ENCODE peak calls at places on chromosomes 7 and 10, in ten cellular contexts. One of them, this sample, is unnamed.

GRCh38 chr7:77687100-77687746 is 9.0 kb upstream of the RSBN1L start:
- DNase-seq in fibroblast of the aortic adventitia: no peak
- DNase-seq in activated CD4-positive, CD25-positive, alpha-beta regulatory T cell treated with anti-CD3 and anti-CD28 coated beads, Interleukin-2, amount 50 U/mL, for 72 hours: no peak
- DNase-seq in small intestine: no peak
- DNase-seq in brain microvascular endothelial cell: peak; percentile 13
- DNase-seq in PC-9: no peak
- DNase-seq in memory B cell: no peak
- DNase-seq in fibroblast of villous mesenchyme: peak; percentile 82
- DNase-seq in activated CD8-positive, alpha-beta memory T cell treated with anti-CD3 and anti-CD28 coated beads, Interleukin-2, amount 50 U/mL, for 48 hours: no peak
- DNase-seq in CD8-positive, alpha-beta T cell: no peak
- DNase-seq in this sample: peak; percentile 15

GRCh38 chr10:116833986-116834760 is 15.1 kb upstream of the ENO4 start:
- DNase-seq in small intestine: no peak
- DNase-seq in activated CD4-positive, CD25-positive, alpha-beta regulatory T cell treated with anti-CD3 and anti-CD28 coated beads, Interleukin-2, amount 50 U/mL, for 72 hours: no peak
- DNase-seq in PC-9: no peak
- DNase-seq in activated CD8-positive, alpha-beta memory T cell treated with anti-CD3 and anti-CD28 coated beads, Interleukin-2, amount 50 U/mL, for 48 hours: no peak
- DNase-seq in fibroblast of the aortic adventitia: no peak
- DNase-seq in CD8-positive, alpha-beta T cell: no peak
- DNase-seq in brain microvascular endothelial cell: no peak
- DNase-seq in memory B cell: no peak
- DNase-seq in fibroblast of villous mesenchyme: no peak
- DNase-seq in this sample: no peak

GRCh38 chr10:17062493-17063487 is 66.8 kb downstream of the CUBN start:
- DNase-seq in CD8-positive, alpha-beta T cell: no peak
- DNase-seq in activated CD8-positive, alpha-beta memory T cell treated with anti-CD3 and anti-CD28 coated beads, Interleukin-2, amount 50 U/mL, for 48 hours: no peak
- DNase-seq in fibroblast of villous mesenchyme: peak; percentile 90
- DNase-seq in brain microvascular endothelial cell: peak; percentile 94
- DNase-seq in PC-9: peak; percentile 73
- DNase-seq in small intestine: no peak
- DNase-seq in fibroblast of the aortic adventitia: peak; percentile 89
- DNase-seq in memory B cell: no peak
- DNase-seq in activated CD4-positive, CD25-positive, alpha-beta regulatory T cell treated with anti-CD3 and anti-CD28 coated beads, Interleukin-2, amount 50 U/mL, for 72 hours: no peak
- DNase-seq in this sample: no peak

GRCh38 chr10:131963811-131964210 is 17.9 kb downstream of the BNIP3 start:
- DNase-seq in activated CD4-positive, CD25-positive, alpha-beta regulatory T cell treated with anti-CD3 and anti-CD28 coated beads, Interleukin-2, amount 50 U/mL, for 72 hours: no peak
- DNase-seq in small intestine: no peak
- DNase-seq in fibroblast of villous mesenchyme: no peak
- DNase-seq in memory B cell: no peak
- DNase-seq in CD8-positive, alpha-beta T cell: no peak
- DNase-seq in activated CD8-positive, alpha-beta memory T cell treated with anti-CD3 and anti-CD28 coated beads, Interleukin-2, amount 50 U/mL, for 48 hours: no peak
- DNase-seq in brain microvascular endothelial cell: no peak
- DNase-seq in PC-9: no peak
- DNase-seq in fibroblast of the aortic adventitia: no peak
- DNase-seq in this sample: no peak

GRCh38 chr7:75056476-75056875 is 17.1 kb downstream of the RCC1L start:
- DNase-seq in PC-9: no peak
- DNase-seq in fibroblast of the aortic adventitia: peak; percentile 94
- DNase-seq in activated CD4-positive, CD25-positive, alpha-beta regulatory T cell treated with anti-CD3 and anti-CD28 coated beads, Interleukin-2, amount 50 U/mL, for 72 hours: no peak
- DNase-seq in brain microvascular endothelial cell: peak; percentile 37
- DNase-seq in small intestine: no peak
- DNase-seq in fibroblast of villous mesenchyme: peak; percentile 77
- DNase-seq in CD8-positive, alpha-beta T cell: no peak
- DNase-seq in memory B cell: no peak
- DNase-seq in activated CD8-positive, alpha-beta memory T cell treated with anti-CD3 and anti-CD28 coated beads, Interleukin-2, amount 50 U/mL, for 48 hours: no peak
- DNase-seq in this sample: no peak

GRCh38 chr10:69449841-69450240 is 1.4 kb upstream of the TSPAN15 start:
- DNase-seq in PC-9: peak; percentile 68
- DNase-seq in fibroblast of villous mesenchyme: peak; percentile 89
- DNase-seq in fibroblast of the aortic adventitia: peak; percentile 16
- DNase-seq in memory B cell: no peak
- DNase-seq in small intestine: peak; percentile 83
- DNase-seq in activated CD8-positive, alpha-beta memory T cell treated with anti-CD3 and anti-CD28 coated beads, Interleukin-2, amount 50 U/mL, for 48 hours: peak; percentile 61
- DNase-seq in CD8-positive, alpha-beta T cell: peak; percentile 42
- DNase-seq in activated CD4-positive, CD25-positive, alpha-beta regulatory T cell treated with anti-CD3 and anti-CD28 coated beads, Interleukin-2, amount 50 U/mL, for 72 hours: no peak
- DNase-seq in brain microvascular endothelial cell: peak; percentile 43
- DNase-seq in this sample: peak; percentile 86

GRCh38 chr10:3068968-3069737 is 1.8 kb downstream of the PFKP start:
- DNase-seq in fibroblast of the aortic adventitia: no peak
- DNase-seq in CD8-positive, alpha-beta T cell: no peak
- DNase-seq in activated CD4-positive, CD25-positive, alpha-beta regulatory T cell treated with anti-CD3 and anti-CD28 coated beads, Interleukin-2, amount 50 U/mL, for 72 hours: peak; percentile 45
- DNase-seq in memory B cell: no peak
- DNase-seq in activated CD8-positive, alpha-beta memory T cell treated with anti-CD3 and anti-CD28 coated beads, Interleukin-2, amount 50 U/mL, for 48 hours: peak; percentile 73
- DNase-seq in PC-9: no peak
- DNase-seq in small intestine: peak; percentile 45
- DNase-seq in fibroblast of villous mesenchyme: no peak
- DNase-seq in brain microvascular endothelial cell: no peak
- DNase-seq in this sample: peak; percentile 38

GRCh38 chr10:4512557-4513286 is 313.3 kb upstream of the AKR1E2 start:
- DNase-seq in small intestine: peak; percentile 56
- DNase-seq in activated CD8-positive, alpha-beta memory T cell treated with anti-CD3 and anti-CD28 coated beads, Interleukin-2, amount 50 U/mL, for 48 hours: no peak
- DNase-seq in activated CD4-positive, CD25-positive, alpha-beta regulatory T cell treated with anti-CD3 and anti-CD28 coated beads, Interleukin-2, amount 50 U/mL, for 72 hours: no peak
- DNase-seq in brain microvascular endothelial cell: peak; percentile 53
- DNase-seq in memory B cell: no peak
- DNase-seq in PC-9: peak; percentile 3
- DNase-seq in CD8-positive, alpha-beta T cell: no peak
- DNase-seq in fibroblast of villous mesenchyme: peak; percentile 77
- DNase-seq in fibroblast of the aortic adventitia: peak; percentile 75
- DNase-seq in this sample: peak; percentile 39

GRCh38 chr10:15238553-15239335 is 70.3 kb upstream of the NMT2 start:
- DNase-seq in fibroblast of villous mesenchyme: no peak
- DNase-seq in activated CD4-positive, CD25-positive, alpha-beta regulatory T cell treated with anti-CD3 and anti-CD28 coated beads, Interleukin-2, amount 50 U/mL, for 72 hours: no peak
- DNase-seq in small intestine: no peak
- DNase-seq in brain microvascular endothelial cell: peak; percentile 67
- DNase-seq in fibroblast of the aortic adventitia: peak; percentile 11
- DNase-seq in CD8-positive, alpha-beta T cell: no peak
- DNase-seq in PC-9: no peak
- DNase-seq in memory B cell: no peak
- DNase-seq in activated CD8-positive, alpha-beta memory T cell treated with anti-CD3 and anti-CD28 coated beads, Interleukin-2, amount 50 U/mL, for 48 hours: no peak
- DNase-seq in this sample: no peak

GRCh38 chr10:130193493-130194193 is 57.5 kb downstream of the GLRX3 start:
- DNase-seq in activated CD8-positive, alpha-beta memory T cell treated with anti-CD3 and anti-CD28 coated beads, Interleukin-2, amount 50 U/mL, for 48 hours: no peak
- DNase-seq in memory B cell: no peak
- DNase-seq in CD8-positive, alpha-beta T cell: no peak
- DNase-seq in small intestine: no peak
- DNase-seq in PC-9: no peak
- DNase-seq in fibroblast of villous mesenchyme: no peak
- DNase-seq in brain microvascular endothelial cell: no peak
- DNase-seq in fibroblast of the aortic adventitia: no peak
- DNase-seq in activated CD4-positive, CD25-positive, alpha-beta regulatory T cell treated with anti-CD3 and anti-CD28 coated beads, Interleukin-2, amount 50 U/mL, for 72 hours: no peak
- DNase-seq in this sample: no peak

GRCh38 chr7:16918288-16918895 is 36.6 kb upstream of the AGR3 start:
- DNase-seq in CD8-positive, alpha-beta T cell: no peak
- DNase-seq in brain microvascular endothelial cell: no peak
- DNase-seq in PC-9: no peak
- DNase-seq in activated CD8-positive, alpha-beta memory T cell treated with anti-CD3 and anti-CD28 coated beads, Interleukin-2, amount 50 U/mL, for 48 hours: no peak
- DNase-seq in fibroblast of villous mesenchyme: peak; percentile 66
- DNase-seq in small intestine: peak; percentile 53
- DNase-seq in fibroblast of the aortic adventitia: peak; percentile 71
- DNase-seq in memory B cell: no peak
- DNase-seq in activated CD4-positive, CD25-positive, alpha-beta regulatory T cell treated with anti-CD3 and anti-CD28 coated beads, Interleukin-2, amount 50 U/mL, for 72 hours: no peak
- DNase-seq in this sample: peak; percentile 63

GRCh38 chr7:151727579-151728285 is 149.2 kb downstream of the PRKAG2 start:
- DNase-seq in small intestine: peak; percentile 54
- DNase-seq in activated CD4-positive, CD25-positive, alpha-beta regulatory T cell treated with anti-CD3 and anti-CD28 coated beads, Interleukin-2, amount 50 U/mL, for 72 hours: peak; percentile 39
- DNase-seq in memory B cell: no peak
- DNase-seq in fibroblast of villous mesenchyme: peak; percentile 92
- DNase-seq in activated CD8-positive, alpha-beta memory T cell treated with anti-CD3 and anti-CD28 coated beads, Interleukin-2, amount 50 U/mL, for 48 hours: peak; percentile 72
- DNase-seq in fibroblast of the aortic adventitia: peak; percentile 96
- DNase-seq in PC-9: peak; percentile 97
- DNase-seq in brain microvascular endothelial cell: peak; percentile 90
- DNase-seq in CD8-positive, alpha-beta T cell: peak; percentile 52
- DNase-seq in this sample: peak; percentile 45

GRCh38 chr10:116336866-116337265 is 12.6 kb downstream of the CCDC172 start:
- DNase-seq in activated CD4-positive, CD25-positive, alpha-beta regulatory T cell treated with anti-CD3 and anti-CD28 coated beads, Interleukin-2, amount 50 U/mL, for 72 hours: no peak
- DNase-seq in PC-9: no peak
- DNase-seq in CD8-positive, alpha-beta T cell: no peak
- DNase-seq in fibroblast of the aortic adventitia: no peak
- DNase-seq in activated CD8-positive, alpha-beta memory T cell treated with anti-CD3 and anti-CD28 coated beads, Interleukin-2, amount 50 U/mL, for 48 hours: no peak
- DNase-seq in brain microvascular endothelial cell: no peak
- DNase-seq in small intestine: no peak
- DNase-seq in memory B cell: no peak
- DNase-seq in fibroblast of villous mesenchyme: no peak
- DNase-seq in this sample: no peak

GRCh38 chr7:74008687-74009086 is 19.3 kb upstream of the ELN start:
- DNase-seq in fibroblast of the aortic adventitia: no peak
- DNase-seq in brain microvascular endothelial cell: no peak
- DNase-seq in CD8-positive, alpha-beta T cell: no peak
- DNase-seq in activated CD4-positive, CD25-positive, alpha-beta regulatory T cell treated with anti-CD3 and anti-CD28 coated beads, Interleukin-2, amount 50 U/mL, for 72 hours: no peak
- DNase-seq in memory B cell: no peak
- DNase-seq in fibroblast of villous mesenchyme: no peak
- DNase-seq in small intestine: no peak
- DNase-seq in activated CD8-positive, alpha-beta memory T cell treated with anti-CD3 and anti-CD28 coated beads, Interleukin-2, amount 50 U/mL, for 48 hours: no peak
- DNase-seq in PC-9: no peak
- DNase-seq in this sample: no peak

GRCh38 chr10:100006241-100006886 is 3.4 kb downstream of the DNMBP start:
- DNase-seq in small intestine: no peak
- DNase-seq in activated CD4-positive, CD25-positive, alpha-beta regulatory T cell treated with anti-CD3 and anti-CD28 coated beads, Interleukin-2, amount 50 U/mL, for 72 hours: no peak
- DNase-seq in fibroblast of the aortic adventitia: peak; percentile 95
- DNase-seq in activated CD8-positive, alpha-beta memory T cell treated with anti-CD3 and anti-CD28 coated beads, Interleukin-2, amount 50 U/mL, for 48 hours: no peak
- DNase-seq in fibroblast of villous mesenchyme: peak; percentile 96
- DNase-seq in brain microvascular endothelial cell: peak; percentile 93
- DNase-seq in PC-9: peak; percentile 31
- DNase-seq in memory B cell: no peak
- DNase-seq in CD8-positive, alpha-beta T cell: no peak
- DNase-seq in this sample: no peak

GRCh38 chr7:85019176-85019575 is 167.7 kb downstream of the SEMA3D start:
- DNase-seq in activated CD8-positive, alpha-beta memory T cell treated with anti-CD3 and anti-CD28 coated beads, Interleukin-2, amount 50 U/mL, for 48 hours: no peak
- DNase-seq in memory B cell: no peak
- DNase-seq in fibroblast of villous mesenchyme: no peak
- DNase-seq in activated CD4-positive, CD25-positive, alpha-beta regulatory T cell treated with anti-CD3 and anti-CD28 coated beads, Interleukin-2, amount 50 U/mL, for 72 hours: no peak
- DNase-seq in brain microvascular endothelial cell: no peak
- DNase-seq in fibroblast of the aortic adventitia: no peak
- DNase-seq in CD8-positive, alpha-beta T cell: no peak
- DNase-seq in small intestine: no peak
- DNase-seq in PC-9: no peak
- DNase-seq in this sample: no peak

GRCh38 chr10:72694476-72695369 is 2.8 kb downstream of the MCU start:
- DNase-seq in CD8-positive, alpha-beta T cell: no peak
- DNase-seq in fibroblast of the aortic adventitia: peak; percentile 74
- DNase-seq in activated CD4-positive, CD25-positive, alpha-beta regulatory T cell treated with anti-CD3 and anti-CD28 coated beads, Interleukin-2, amount 50 U/mL, for 72 hours: no peak
- DNase-seq in fibroblast of villous mesenchyme: peak; percentile 52
- DNase-seq in PC-9: no peak
- DNase-seq in small intestine: peak; percentile 59
- DNase-seq in brain microvascular endothelial cell: no peak
- DNase-seq in memory B cell: no peak
- DNase-seq in activated CD8-positive, alpha-beta memory T cell treated with anti-CD3 and anti-CD28 coated beads, Interleukin-2, amount 50 U/mL, for 48 hours: no peak
- DNase-seq in this sample: no peak

GRCh38 chr10:98194633-98195032 is 60.2 kb downstream of the R3HCC1L start:
- DNase-seq in small intestine: no peak
- DNase-seq in activated CD8-positive, alpha-beta memory T cell treated with anti-CD3 and anti-CD28 coated beads, Interleukin-2, amount 50 U/mL, for 48 hours: no peak
- DNase-seq in activated CD4-positive, CD25-positive, alpha-beta regulatory T cell treated with anti-CD3 and anti-CD28 coated beads, Interleukin-2, amount 50 U/mL, for 72 hours: no peak
- DNase-seq in fibroblast of villous mesenchyme: no peak
- DNase-seq in CD8-positive, alpha-beta T cell: no peak
- DNase-seq in PC-9: no peak
- DNase-seq in brain microvascular endothelial cell: no peak
- DNase-seq in fibroblast of the aortic adventitia: no peak
- DNase-seq in memory B cell: no peak
- DNase-seq in this sample: no peak

GRCh38 chr10:100970076-100970913 is 991 bp downstream of the SEMA4G start:
- DNase-seq in activated CD8-positive, alpha-beta memory T cell treated with anti-CD3 and anti-CD28 coated beads, Interleukin-2, amount 50 U/mL, for 48 hours: peak; percentile 59
- DNase-seq in fibroblast of the aortic adventitia: no peak
- DNase-seq in memory B cell: no peak
- DNase-seq in activated CD4-positive, CD25-positive, alpha-beta regulatory T cell treated with anti-CD3 and anti-CD28 coated beads, Interleukin-2, amount 50 U/mL, for 72 hours: no peak
- DNase-seq in brain microvascular endothelial cell: no peak
- DNase-seq in PC-9: no peak
- DNase-seq in CD8-positive, alpha-beta T cell: peak; percentile 29
- DNase-seq in fibroblast of villous mesenchyme: no peak
- DNase-seq in small intestine: peak; percentile 94
- DNase-seq in this sample: peak; percentile 95

GRCh38 chr10:29329420-29329819 is 40.5 kb downstream of the LYZL1 start:
- DNase-seq in fibroblast of villous mesenchyme: peak; percentile 52
- DNase-seq in brain microvascular endothelial cell: no peak
- DNase-seq in PC-9: no peak
- DNase-seq in activated CD4-positive, CD25-positive, alpha-beta regulatory T cell treated with anti-CD3 and anti-CD28 coated beads, Interleukin-2, amount 50 U/mL, for 72 hours: no peak
- DNase-seq in CD8-positive, alpha-beta T cell: no peak
- DNase-seq in fibroblast of the aortic adventitia: peak; percentile 45
- DNase-seq in activated CD8-positive, alpha-beta memory T cell treated with anti-CD3 and anti-CD28 coated beads, Interleukin-2, amount 50 U/mL, for 48 hours: no peak
- DNase-seq in small intestine: no peak
- DNase-seq in memory B cell: no peak
- DNase-seq in this sample: no peak

GRCh38 chr10:11286261-11286989 is 268.8 kb downstream of the CELF2 start:
- DNase-seq in fibroblast of villous mesenchyme: no peak
- DNase-seq in small intestine: no peak
- DNase-seq in PC-9: no peak
- DNase-seq in fibroblast of the aortic adventitia: no peak
- DNase-seq in memory B cell: no peak
- DNase-seq in activated CD8-positive, alpha-beta memory T cell treated with anti-CD3 and anti-CD28 coated beads, Interleukin-2, amount 50 U/mL, for 48 hours: no peak
- DNase-seq in activated CD4-positive, CD25-positive, alpha-beta regulatory T cell treated with anti-CD3 and anti-CD28 coated beads, Interleukin-2, amount 50 U/mL, for 72 hours: no peak
- DNase-seq in CD8-positive, alpha-beta T cell: no peak
- DNase-seq in brain microvascular endothelial cell: no peak
- DNase-seq in this sample: no peak